ENCODE peak calls at places on chromosomes 16 and 17, in six cellular contexts. G is aorta, P is HTR-8/SVneo, M is T-helper 1 cell, F is anterior cingulate cortex, S is T-cell. O is an unnamed sample.
A peak's percentile ranks its signal among the peaks of the same experiment; 100 is the strongest.

GRCh38 chr17:59378621-59379194 is 47.3 kb downstream of the YPEL2 start:
- DNase-seq in G (peak; percentile 63), P (peak; percentile 89), M (no peak), F (no peak), S (no peak), O (no peak)

GRCh38 chr16:35596467-35596866 is 2137.1 kb downstream of the TP53TG3F start:
- DNase-seq in G (no peak), P (no peak), M (no peak), F (no peak), S (no peak), O (no peak)

GRCh38 chr16:2785101-2785991 is 2.0 kb downstream of the PRSS33 start:
- DNase-seq in G (peak; percentile 47), P (no peak), M (peak; percentile 16), F (no peak), S (no peak), O (no peak)

GRCh38 chr17:75105269-75106080 is 4.3 kb upstream of the ARMC7 start:
- DNase-seq in G (no peak), P (peak; percentile 77), M (no peak), F (no peak), S (no peak), O (no peak)

GRCh38 chr16:88649195-88649923 is 1.5 kb downstream of the CYBA start:
- DNase-seq in G (peak; percentile 50), P (no peak), M (no peak), F (no peak), S (no peak), O (no peak)

GRCh38 chr17:74771319-74771914 is 4.7 kb downstream of the NAT9 start:
- DNase-seq in G (no peak), P (no peak), M (no peak), F (no peak), S (no peak), O (no peak)

GRCh38 chr17:10757067-10757466 is 27.2 kb upstream of the TMEM220 start:
- DNase-seq in G (no peak), P (no peak), M (no peak), F (no peak), S (no peak), O (no peak)

GRCh38 chr16:69064789-69065313 is 40.6 kb upstream of the HAS3 start:
- DNase-seq in G (no peak), P (no peak), M (no peak), F (no peak), S (no peak), O (no peak)

GRCh38 chr17:46894024-46894423 is 28.9 kb upstream of the GOSR2 start:
- DNase-seq in G (no peak), P (no peak), M (no peak), F (no peak), S (no peak), O (no peak)

GRCh38 chr17:35345926-35346771 is 27.3 kb downstream of the SLFN11 start:
- DNase-seq in G (peak; percentile 89), P (no peak), M (peak; percentile 47), F (no peak), S (no peak), O (peak; percentile 30)

GRCh38 chr17:35537569-35538209 is at the start of gene SLFN12L:
- DNase-seq in G (no peak), P (no peak), M (peak; percentile 94), F (no peak), S (no peak), O (no peak)

GRCh38 chr16:81885976-81886586 is 107.0 kb downstream of the PLCG2 start:
- DNase-seq in G (no peak), P (peak; percentile 61), M (peak; percentile 12), F (no peak), S (no peak), O (peak; percentile 15)

GRCh38 chr16:73032548-73033270 is 15.2 kb downstream of the ZFHX3 start:
- DNase-seq in G (peak; percentile 58), P (no peak), M (no peak), F (no peak), S (no peak), O (no peak)

GRCh38 chr16:58417600-58417999 is 25.3 kb downstream of the GINS3 start:
- DNase-seq in G (no peak), P (no peak), M (no peak), F (no peak), S (no peak), O (no peak)

GRCh38 chr16:19223235-19223847 is 55.3 kb downstream of the SYT17 start:
- DNase-seq in G (no peak), P (no peak), M (peak; percentile 18), F (no peak), S (no peak), O (no peak)

GRCh38 chr17:73156166-73156840 is 8.5 kb upstream of the SSTR2 start:
- DNase-seq in G (peak; percentile 80), P (peak; percentile 90), M (peak; percentile 45), F (peak; percentile 33), S (peak; percentile 23), O (peak; percentile 19)

GRCh38 chr16:15581127-15581815 is 61.7 kb downstream of the MARF1 start:
- DNase-seq in G (no peak), P (no peak), M (no peak), F (no peak), S (no peak), O (no peak)

GRCh38 chr16:4686497-4687210 is 6.7 kb upstream of the NUDT16L1 start:
- DNase-seq in G (no peak), P (no peak), M (no peak), F (no peak), S (no peak), O (no peak)

GRCh38 chr16:68732741-68733399 is 4.2 kb upstream of the CDH1 start:
- DNase-seq in G (no peak), P (no peak), M (no peak), F (no peak), S (no peak), O (no peak)

GRCh38 chr17:46097497-46097896 is 95.7 kb downstream of the KANSL1 start:
- DNase-seq in G (no peak), P (no peak), M (no peak), F (no peak), S (no peak), O (no peak)

GRCh38 chr17:67742025-67742424 is 24.3 kb downstream of the NOL11 start:
- DNase-seq in G (no peak), P (no peak), M (no peak), F (no peak), S (no peak), O (no peak)

GRCh38 chr17:81902653-81903414 is 796 bp downstream of the NPB start:
- DNase-seq in G (no peak), P (no peak), M (no peak), F (no peak), S (no peak), O (no peak)

GRCh38 chr17:58538801-58539410 is 24.5 kb upstream of the MTMR4 start:
- DNase-seq in G (no peak), P (no peak), M (no peak), F (no peak), S (no peak), O (no peak)

GRCh38 chr17:7019839-7020519 is 2.9 kb upstream of the BCL6B start:
- DNase-seq in G (no peak), P (no peak), M (no peak), F (no peak), S (no peak), O (no peak)

O was measured in CD8-positive, alpha-beta T cell.